ENCODE peak calls at places on chromosomes 13 and 19, in five cellular contexts. Q, V, P, Y and A are unnamed samples.

GRCh38 chr19:9535934-9536333 is 2.5 kb downstream of the ZNF426 start:
- DNase-seq in Q (no peak), V (peak), P (no peak), Y (no peak), A (no peak)

GRCh38 chr13:110615322-110616102 is at the start of gene NAXD:
- DNase-seq in Q (peak), V (peak), P (peak), Y (peak), A (peak)

GRCh38 chr13:100646030-100646673 is 28.4 kb downstream of the TMTC4 start:
- DNase-seq in Q (no peak), V (peak), P (peak), Y (peak), A (no peak)

GRCh38 chr19:6048348-6048747 is 62.0 kb downstream of the RFX2 start:
- DNase-seq in Q (no peak), V (no peak), P (no peak), Y (no peak), A (no peak)

GRCh38 chr19:16041571-16042386 is 34.5 kb upstream of the TPM4 start:
- DNase-seq in Q (peak), V (peak), P (peak), Y (peak), A (peak)

GRCh38 chr13:42812311-42812710 is 30.9 kb downstream of the FAM216B start:
- DNase-seq in Q (no peak), V (peak), P (no peak), Y (no peak), A (peak)

GRCh38 chr13:94620286-94620896 is 18.7 kb downstream of the GPR180 start:
- DNase-seq in Q (peak), V (peak), P (no peak), Y (peak), A (peak)

GRCh38 chr19:48881741-48882657 is 9.8 kb downstream of the PPP1R15A start:
- DNase-seq in Q (no peak), V (no peak), P (no peak), Y (no peak), A (no peak)

GRCh38 chr13:73535341-73535740 is 476.5 kb downstream of the KLF5 start:
- DNase-seq in Q (no peak), V (no peak), P (no peak), Y (no peak), A (no peak)

GRCh38 chr19:39335168-39335567 is 675 bp downstream of the GMFG start:
- DNase-seq in Q (no peak), V (no peak), P (no peak), Y (no peak), A (no peak)

GRCh38 chr19:47609885-47610545 is 1.1 kb downstream of the BICRA start:
- DNase-seq in Q (peak), V (peak), P (peak), Y (peak), A (peak)

GRCh38 chr19:47608908-47609879 is at the start of gene BICRA:
- DNase-seq in Q (peak), V (peak), P (peak), Y (peak), A (peak)

GRCh38 chr19:47610546-47610894 is 1.6 kb downstream of the BICRA start:
- DNase-seq in Q (no peak), V (no peak), P (no peak), Y (no peak), A (no peak)

GRCh38 chr19:47607564-47608073 is 1.3 kb upstream of the BICRA start:
- DNase-seq in Q (no peak), V (no peak), P (no peak), Y (no peak), A (no peak)

DNA sequence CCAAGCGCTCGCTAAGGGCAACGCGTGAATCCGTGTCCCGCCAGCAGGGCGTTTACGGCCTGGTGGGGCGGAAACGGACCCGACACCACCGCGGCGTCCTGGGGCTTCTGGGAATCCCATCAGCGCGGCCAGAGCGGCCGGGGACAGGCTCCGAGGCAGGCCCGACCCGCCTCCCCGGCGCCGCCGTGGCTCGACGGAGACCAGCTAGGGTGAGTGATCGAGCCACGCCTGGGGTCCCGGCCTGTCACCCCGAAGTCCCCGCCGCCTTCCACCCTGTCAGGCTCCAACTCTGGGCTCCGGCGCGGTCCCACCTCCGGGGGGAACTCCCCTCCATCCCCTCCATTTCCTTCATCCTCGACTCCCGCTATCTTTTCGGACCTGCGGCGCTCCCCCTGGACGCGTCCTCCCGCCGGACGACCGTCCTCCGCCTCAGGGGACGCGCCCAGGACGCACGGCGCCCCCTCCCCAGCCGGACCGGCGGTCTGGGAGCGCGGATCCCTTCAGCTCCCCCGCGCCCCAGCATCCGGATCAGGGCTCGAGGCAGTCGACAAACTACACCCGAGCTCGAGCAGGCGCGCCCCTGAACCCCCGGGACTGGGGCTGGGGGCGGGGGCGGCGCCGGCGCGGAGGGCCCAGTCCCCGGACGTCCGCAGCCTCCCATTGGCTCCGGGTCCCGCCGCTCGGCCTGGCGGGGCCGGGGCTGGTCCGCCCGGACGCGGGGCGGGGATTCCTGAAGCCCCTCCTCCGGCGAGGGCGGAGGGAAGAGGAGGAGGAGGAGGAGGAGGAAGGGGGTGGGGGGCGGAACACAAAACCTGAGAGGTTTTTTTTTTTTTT is 643 bp upstream of the BICRA start:
- DNase-seq in Q (peak), V (peak), P (peak), Y (peak), A (peak)
- TF ChIP-seq CTCF in Q (no peak), V (peak), P (no peak), Y (no peak), A (peak)

GRCh38 chr13:33761744-33762143 is 56.2 kb upstream of the RFC3 start:
- DNase-seq in Q (no peak), V (peak), P (no peak), Y (no peak), A (peak)
- TF ChIP-seq CTCF in Q (no peak), V (peak), P (no peak), Y (no peak), A (peak)

GRCh38 chr19:31316201-31316951 is 32.9 kb downstream of the TSHZ3 start:
- DNase-seq in Q (no peak), V (peak), P (no peak), Y (no peak), A (no peak)

GRCh38 chr19:31314156-31314555 is 35.1 kb downstream of the TSHZ3 start:
- DNase-seq in Q (no peak), V (no peak), P (no peak), Y (no peak), A (no peak)

GRCh38 chr19:31313291-31314030 is 35.8 kb downstream of the TSHZ3 start:
- DNase-seq in Q (no peak), V (no peak), P (no peak), Y (no peak), A (no peak)

GRCh38 chr19:31315621-31316011 is 33.6 kb downstream of the TSHZ3 start:
- DNase-seq in Q (no peak), V (no peak), P (no peak), Y (no peak), A (no peak)

DNA sequence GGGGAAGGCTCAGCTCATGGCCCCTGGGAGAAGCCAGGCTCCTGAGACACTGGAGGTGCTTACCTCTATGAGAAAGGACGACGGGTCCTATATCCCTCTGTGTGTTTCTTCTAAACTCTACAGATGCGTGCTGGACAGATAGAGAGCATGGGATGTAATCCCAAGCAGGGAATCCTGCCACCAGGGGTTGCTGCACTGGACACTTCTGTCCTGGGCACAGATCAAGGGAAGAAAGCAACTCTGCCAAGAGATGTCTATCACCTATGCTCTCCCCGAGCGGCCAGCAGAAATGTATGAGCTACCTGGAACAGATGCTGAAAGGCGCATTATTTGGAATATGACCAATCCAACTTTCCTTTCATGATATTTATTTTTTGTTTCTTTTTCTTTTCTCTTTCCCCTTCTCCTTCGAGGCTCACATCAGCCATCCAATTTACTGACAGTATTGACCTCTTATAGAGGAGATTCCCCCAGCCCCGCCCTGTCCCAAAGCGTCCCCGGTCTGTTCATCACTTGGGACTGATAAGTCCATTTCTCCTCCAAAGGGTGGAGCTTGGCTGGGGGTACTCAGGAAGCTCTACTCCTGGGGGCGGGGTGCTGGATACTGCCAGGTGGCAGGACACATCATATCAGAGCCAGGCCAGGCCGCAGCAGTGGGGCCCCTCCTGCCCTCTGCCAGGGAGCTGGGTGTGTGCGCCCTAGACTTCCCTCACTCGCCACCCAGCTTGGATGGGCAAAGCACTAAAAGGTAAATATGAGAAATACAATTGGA is 34.2 kb downstream of the TSHZ3 start:
- DNase-seq in Q (no peak), V (peak), P (no peak), Y (peak), A (no peak)
- TF ChIP-seq CTCF in Q (no peak), V (peak), P (no peak), Y (no peak), A (peak)

GRCh38 chr19:3047307-3048189 is 14.7 kb downstream of the TLE5 start:
- DNase-seq in Q (peak), V (peak), P (peak), Y (peak), A (peak)

GRCh38 chr19:3046621-3047306 is 15.5 kb downstream of the TLE5 start:
- DNase-seq in Q (no peak), V (no peak), P (no peak), Y (no peak), A (no peak)

GRCh38 chr19:3049089-3049488 is 13.2 kb downstream of the TLE5 start:
- DNase-seq in Q (no peak), V (no peak), P (no peak), Y (no peak), A (no peak)

GRCh38 chr19:3045885-3046603 is 16.3 kb downstream of the TLE5 start:
- DNase-seq in Q (no peak), V (no peak), P (no peak), Y (no peak), A (no peak)

GRCh38 chr19:3048190-3048533 is 14.1 kb downstream of the TLE5 start:
- DNase-seq in Q (no peak), V (no peak), P (no peak), Y (no peak), A (no peak)
- TF ChIP-seq CTCF in Q (no peak), V (no peak), P (no peak), Y (no peak), A (no peak)

DNA sequence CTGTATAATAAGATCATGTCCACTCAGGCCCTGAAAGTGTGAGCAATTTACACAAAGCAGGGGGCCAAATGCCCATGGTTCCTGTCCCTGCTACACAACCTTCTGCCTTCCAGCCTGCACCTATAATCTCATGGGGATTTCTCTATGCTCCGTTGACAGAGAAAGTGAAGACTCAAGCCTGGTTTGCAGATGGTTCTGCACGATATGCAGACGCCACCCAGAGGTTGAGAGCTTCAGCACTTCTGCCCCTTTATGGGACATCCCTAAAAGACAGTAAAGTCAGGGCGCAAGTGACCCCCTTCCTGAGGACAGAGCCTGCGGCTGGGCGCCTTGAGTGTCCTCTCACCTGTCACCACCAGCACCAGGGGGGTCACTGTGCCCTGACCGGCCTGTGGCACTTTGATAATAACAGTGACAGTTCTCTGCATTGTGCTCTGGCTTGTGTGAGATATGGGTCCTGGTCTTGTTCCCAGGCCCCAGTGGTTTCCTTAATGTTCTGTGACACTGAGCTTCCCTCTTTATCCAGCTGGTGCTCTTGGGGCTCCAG is 15.1 kb downstream of the LILRA5 start:
- DNase-seq in Q (peak), V (no peak), P (peak), Y (no peak), A (no peak)
- TF ChIP-seq CTCF in Q (peak), V (no peak), P (no peak), Y (no peak), A (peak)

GRCh38 chr13:49098771-49099512 is 121.2 kb upstream of the MLNR start:
- DNase-seq in Q (no peak), V (peak), P (peak), Y (no peak), A (peak)
- TF ChIP-seq CTCF in Q (peak), V (peak), P (no peak), Y (no peak), A (peak)